ENCODE peak calls at places on chromosomes 13 and 19, in eight cellular contexts. L, T, W, J, X, O, R and A are unnamed samples.

GRCh38 chr13:79791471-79792042 is 310.6 kb downstream of the NDFIP2 start:
- DNase-seq in W (no peak), O (no peak), J (no peak), L (no peak), T (no peak), X (no peak), R (no peak), A (no peak)

GRCh38 chr19:3691726-3692125 is 8.5 kb downstream of the PIP5K1C start:
- DNase-seq in J (no peak), X (no peak), L (no peak), W (no peak), R (no peak), O (no peak), T (no peak), A (no peak)

GRCh38 chr19:40523322-40524047 is 53.2 kb upstream of the SHKBP1 start:
- DNase-seq in R (no peak), L (no peak), O (no peak), J (peak), T (no peak), W (peak), X (peak), A (peak)

GRCh38 chr13:95714142-95714832 is 37.3 kb downstream of the DNAJC3 start:
- DNase-seq in R (no peak), O (no peak), T (no peak), L (no peak), X (no peak), W (no peak), J (peak), A (no peak)

GRCh38 chr13:30257433-30258099 is 49.8 kb downstream of the KATNAL1 start:
- DNase-seq in T (no peak), J (no peak), W (peak), X (peak), R (no peak), L (peak), O (no peak), A (no peak)

GRCh38 chr13:95643471-95643813 is 1.1 kb downstream of the DZIP1 start:
- DNase-seq in O (no peak), X (peak), R (no peak), L (no peak), J (peak), W (peak), T (no peak), A (no peak)

GRCh38 chr19:7349961-7350711 is 1.4 kb downstream of the ARHGEF18 start:
- DNase-seq in W (no peak), T (peak), J (no peak), L (no peak), O (peak), R (peak), X (no peak), A (no peak)

GRCh38 chr13:26968431-26969335 is 202.9 kb downstream of the USP12 start:
- DNase-seq in R (no peak), X (no peak), L (no peak), W (no peak), T (peak), J (peak), O (no peak), A (peak)

GRCh38 chr13:112699318-112699918 is 9.6 kb downstream of the ATP11A start:
- DNase-seq in X (no peak), T (peak), O (no peak), R (no peak), J (no peak), L (no peak), W (no peak), A (no peak)

GRCh38 chr19:39112338-39112890 is 13.2 kb upstream of the PAK4 start:
- DNase-seq in R (no peak), T (no peak), L (no peak), O (no peak), X (no peak), W (no peak), J (peak), A (no peak)

GRCh38 chr13:43009506-43009905 is 13.9 kb upstream of the DNAJC15 start:
- DNase-seq in J (peak), O (no peak), T (no peak), R (no peak), L (no peak), X (no peak), W (no peak), A (no peak)

GRCh38 chr19:12838182-12838890 is at the start of gene MAST1:
- DNase-seq in O (peak), W (no peak), L (no peak), X (peak), R (peak), T (no peak), J (peak), A (peak)

GRCh38 chr13:30720470-30720869 is 14.9 kb upstream of the ALOX5AP start:
- DNase-seq in X (no peak), W (no peak), L (no peak), O (no peak), J (peak), R (no peak), T (no peak), A (no peak)

GRCh38 chr13:42354246-42355117 is 82.5 kb downstream of the AKAP11 start:
- DNase-seq in R (peak), X (peak), J (peak), W (no peak), T (no peak), O (peak), L (no peak), A (no peak)

GRCh38 chr19:48400018-48400742 is 6.7 kb downstream of the GRIN2D start:
- DNase-seq in T (peak), L (no peak), J (peak), O (no peak), W (no peak), X (peak), R (peak), A (no peak)

GRCh38 chr13:102394158-102395053 is 7.4 kb downstream of the FGF14 start:
- DNase-seq in W (peak), X (peak), O (peak), L (peak), R (peak), J (peak), T (peak), A (peak)

GRCh38 chr13:44768233-44768632 is 192.1 kb upstream of the TSC22D1 start:
- DNase-seq in O (no peak), J (no peak), X (no peak), W (no peak), R (no peak), L (no peak), T (no peak), A (no peak)

GRCh38 chr19:51091895-51092873 is 9.5 kb upstream of the KLK14 start:
- DNase-seq in W (no peak), J (no peak), X (no peak), T (no peak), R (no peak), O (no peak), L (no peak), A (no peak)
- H3K27ac ChIP-seq in W (no peak), J (no peak), X (no peak), T (no peak), R (no peak), O (no peak), L (no peak), A (no peak)

GRCh38 chr13:39867807-39868206 is 212.3 kb downstream of the COG6 start:
- DNase-seq in X (no peak), T (no peak), L (no peak), O (no peak), R (no peak), W (no peak), J (no peak), A (no peak)

GRCh38 chr13:39862891-39863290 is 207.4 kb downstream of the COG6 start:
- DNase-seq in T (no peak), X (no peak), O (no peak), J (no peak), W (no peak), L (no peak), R (no peak), A (no peak)

GRCh38 chr13:39870197-39870746 is 214.8 kb downstream of the COG6 start:
- DNase-seq in R (no peak), T (no peak), J (peak), L (no peak), X (no peak), W (no peak), O (no peak), A (no peak)

GRCh38 chr13:39864221-39864620 is 208.8 kb downstream of the COG6 start:
- DNase-seq in X (no peak), L (no peak), O (no peak), T (no peak), R (no peak), W (no peak), J (no peak), A (no peak)

GRCh38 chr13:39866722-39867121 is 211.3 kb downstream of the COG6 start:
- DNase-seq in X (no peak), T (no peak), W (no peak), R (no peak), O (no peak), J (no peak), L (no peak), A (no peak)
- H3K27ac ChIP-seq in X (no peak), T (no peak), W (no peak), R (no peak), O (no peak), J (no peak), L (no peak), A (no peak)

DNA sequence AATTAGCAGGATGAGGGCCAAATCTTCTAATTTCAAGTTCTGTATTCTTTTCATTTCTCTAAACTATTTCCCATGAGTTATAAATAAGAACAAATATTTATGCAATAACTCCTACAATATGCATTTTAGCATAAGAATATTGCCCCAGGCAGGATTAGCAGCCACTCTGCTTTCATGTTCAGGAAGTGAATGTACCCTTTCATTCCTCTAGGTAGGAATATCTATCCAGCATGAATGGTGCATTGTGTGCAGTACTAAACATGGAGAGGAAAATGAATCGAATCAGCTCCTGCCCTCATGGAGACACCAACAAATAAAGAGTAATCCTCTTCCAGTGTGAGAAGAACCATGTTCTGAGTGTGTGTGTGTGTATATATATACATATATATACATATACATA is 41.0 kb downstream of the LHFPL6 start:
- DNase-seq in R (no peak), T (no peak), L (no peak), W (no peak), X (no peak), J (no peak), O (no peak), A (no peak)
- H3K27ac ChIP-seq in R (no peak), T (no peak), L (no peak), W (no peak), X (no peak), J (no peak), O (no peak), A (no peak)

GRCh38 chr19:19347401-19347800 is 26.8 kb downstream of the MAU2 start:
- DNase-seq in R (no peak), X (no peak), L (no peak), O (no peak), T (no peak), J (no peak), W (no peak), A (no peak)
- H3K27ac ChIP-seq in R (no peak), X (no peak), L (no peak), O (no peak), T (no peak), J (no peak), W (no peak), A (no peak)

GRCh38 chr19:51027126-51027806 is 850 bp upstream of the KLK11 start:
- DNase-seq in R (no peak), J (no peak), O (no peak), X (no peak), W (no peak), T (peak), L (no peak), A (no peak)
- H3K27ac ChIP-seq in R (no peak), J (no peak), O (no peak), X (no peak), W (no peak), T (no peak), L (no peak), A (no peak)

DNA sequence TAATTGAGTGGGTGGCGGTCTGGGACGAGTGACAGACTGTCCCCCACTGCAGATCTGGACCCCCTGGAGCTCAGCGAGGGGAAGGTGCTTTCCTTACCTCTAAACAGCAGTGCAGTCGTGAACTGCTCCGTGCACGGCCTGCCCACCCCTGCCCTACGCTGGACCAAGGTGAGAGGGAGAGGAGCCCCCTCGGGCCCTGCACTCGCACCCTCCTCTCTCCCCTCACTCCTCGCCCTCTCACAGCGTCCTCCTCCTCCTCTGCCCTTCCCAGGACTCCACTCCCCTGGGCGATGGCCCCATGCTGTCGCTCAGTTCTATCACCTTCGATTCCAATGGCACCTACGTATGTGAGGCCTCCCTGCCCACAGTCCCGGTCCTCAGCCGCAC is 9.6 kb downstream of the BCAM start:
- DNase-seq in R (no peak), X (no peak), T (no peak), O (no peak), W (no peak), J (no peak), L (no peak), A (no peak)
- H3K27ac ChIP-seq in R (no peak), X (no peak), T (no peak), O (no peak), W (no peak), J (no peak), L (no peak), A (no peak)

GRCh38 chr19:4969772-4970531 is 1.0 kb downstream of the KDM4B start:
- DNase-seq in T (no peak), L (no peak), X (peak), O (no peak), J (peak), W (peak), R (peak), A (no peak)

GRCh38 chr19:4971816-4972495 is 3.0 kb downstream of the KDM4B start:
- DNase-seq in X (no peak), J (no peak), O (no peak), W (no peak), L (no peak), T (no peak), R (no peak), A (no peak)

GRCh38 chr19:4972509-4973230 is 3.8 kb downstream of the KDM4B start:
- DNase-seq in O (no peak), W (no peak), X (no peak), J (peak), R (no peak), L (no peak), T (no peak), A (no peak)

GRCh38 chr19:4970558-4971423 is 1.9 kb downstream of the KDM4B start:
- DNase-seq in T (peak), L (no peak), R (peak), W (peak), J (peak), O (no peak), X (peak), A (peak)

GRCh38 chr19:4971424-4971793 is 2.5 kb downstream of the KDM4B start:
- DNase-seq in J (peak), R (peak), X (peak), W (no peak), O (no peak), L (no peak), T (peak), A (peak)
- H3K27ac ChIP-seq in J (peak), R (no peak), X (peak), W (no peak), O (no peak), L (no peak), T (peak), A (no peak)

GRCh38 chr19:35642312-35642711 is 767 bp downstream of the ETV2 start:
- DNase-seq in J (peak), O (no peak), W (no peak), X (peak), L (no peak), R (no peak), T (no peak), A (peak)

GRCh38 chr19:35643255-35644205 is 2.0 kb downstream of the ETV2 start:
- DNase-seq in L (no peak), W (peak), O (peak), J (peak), X (peak), T (peak), R (peak), A (peak)

GRCh38 chr19:35639863-35640262 is 1.7 kb upstream of the ETV2 start:
- DNase-seq in T (no peak), J (no peak), W (no peak), O (no peak), R (no peak), L (no peak), X (no peak), A (no peak)

GRCh38 chr19:35642798-35643254 is 1.3 kb downstream of the ETV2 start:
- DNase-seq in R (peak), L (no peak), X (peak), J (no peak), O (no peak), T (no peak), W (no peak), A (peak)

GRCh38 chr19:35641515-35642151 is at the start of gene ETV2:
- DNase-seq in W (no peak), O (peak), T (no peak), L (no peak), X (peak), R (no peak), J (peak), A (no peak)
- H3K27ac ChIP-seq in W (peak), O (no peak), T (no peak), L (no peak), X (no peak), R (no peak), J (no peak), A (no peak)

GRCh38 chr19:5102520-5102919 is 133.6 kb downstream of the KDM4B start:
- DNase-seq in O (no peak), L (no peak), W (no peak), T (no peak), X (no peak), R (no peak), J (no peak), A (no peak)

GRCh38 chr19:5101871-5102270 is 133.0 kb downstream of the KDM4B start:
- DNase-seq in J (no peak), L (no peak), W (no peak), O (no peak), T (no peak), R (no peak), X (no peak), A (no peak)

GRCh38 chr19:5103061-5103701 is 134.3 kb downstream of the KDM4B start:
- DNase-seq in R (no peak), T (peak), W (no peak), J (peak), L (no peak), O (no peak), X (no peak), A (peak)

GRCh38 chr19:5104871-5105351 is 136.0 kb downstream of the KDM4B start:
- DNase-seq in R (no peak), W (no peak), O (no peak), X (no peak), L (no peak), J (no peak), T (no peak), A (peak)

GRCh38 chr19:5103812-5104410 is 135.0 kb downstream of the KDM4B start:
- DNase-seq in J (no peak), O (no peak), L (no peak), T (no peak), W (no peak), R (no peak), X (no peak), A (no peak)
- H3K27ac ChIP-seq in J (no peak), O (no peak), L (peak), T (peak), W (no peak), R (no peak), X (peak), A (peak)

DNA sequence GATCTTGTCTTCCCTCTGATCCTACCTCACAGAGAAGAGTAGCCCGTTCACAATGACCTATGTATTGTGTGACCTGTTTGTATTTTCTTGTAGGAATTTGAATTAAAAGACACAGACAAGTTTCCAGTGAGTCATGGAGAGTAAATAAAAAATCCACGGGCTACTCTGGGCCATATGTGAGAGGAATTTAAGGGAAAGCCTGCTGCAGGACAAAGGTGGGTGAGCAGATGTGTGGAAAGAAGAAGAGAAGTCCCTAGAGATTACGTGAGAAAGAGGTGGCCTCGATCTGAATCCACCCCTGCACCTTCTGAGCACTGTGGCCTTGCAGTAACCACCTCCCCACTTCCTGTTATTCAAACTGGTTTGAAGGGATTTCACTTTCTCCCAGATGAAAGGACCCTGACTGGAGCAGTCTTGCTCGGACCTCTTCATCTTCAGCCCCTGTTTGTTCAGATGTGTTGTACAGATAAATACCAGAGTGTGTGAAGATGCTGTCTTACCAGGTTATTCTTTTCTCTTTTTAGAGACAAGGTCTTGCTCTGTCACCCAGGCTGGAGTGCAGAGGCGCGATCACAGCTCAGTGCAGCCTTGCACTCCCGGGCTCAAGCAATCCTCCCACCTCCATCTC is 205.4 kb downstream of the PDS5B start:
- DNase-seq in R (peak), O (peak), W (no peak), T (no peak), X (no peak), L (no peak), J (peak), A (no peak)
- H3K27ac ChIP-seq in R (no peak), O (peak), W (no peak), T (no peak), X (no peak), L (no peak), J (no peak), A (no peak)